ENCODE peak calls at places on chromosomes 13 and 19, in seven cellular contexts. K, B, P, I, M, X and E are unnamed samples.

GRCh38 chr13:97018029-97018819 is 23.9 kb upstream of the OXGR1 start:
- DNase-seq in K (no peak), B (no peak), P (peak), I (no peak), M (peak), X (peak), E (peak)

GRCh38 chr13:108968566-108968965 is 339.2 kb downstream of the MYO16 start:
- DNase-seq in K (no peak), B (no peak), P (no peak), I (no peak), M (no peak), X (no peak), E (no peak)

GRCh38 chr13:110811751-110812110 is 98.2 kb downstream of the ING1 start:
- DNase-seq in K (no peak), B (no peak), P (no peak), I (no peak), M (no peak), X (no peak), E (no peak)

GRCh38 chr13:58619396-58620113 is 988.0 kb downstream of the PCDH17 start:
- DNase-seq in K (no peak), B (no peak), P (peak), I (no peak), M (no peak), X (no peak), E (no peak)

GRCh38 chr13:48334534-48335127 is 31.1 kb downstream of the RB1 start:
- DNase-seq in K (no peak), B (peak), P (peak), I (no peak), M (no peak), X (no peak), E (peak)

GRCh38 chr19:2428756-2429711 is 1.6 kb upstream of the TIMM13 start:
- DNase-seq in K (no peak), B (no peak), P (no peak), I (no peak), M (no peak), X (no peak), E (no peak)

GRCh38 chr19:48274173-48274572 is 4.3 kb downstream of the ZNF114 start:
- DNase-seq in K (no peak), B (no peak), P (no peak), I (no peak), M (no peak), X (no peak), E (no peak)

GRCh38 chr13:70959376-70959775 is 851.1 kb upstream of the KLHL1 start:
- DNase-seq in K (no peak), B (no peak), P (no peak), I (no peak), M (no peak), X (no peak), E (no peak)

GRCh38 chr19:3609779-3610719 is 3.4 kb upstream of the TBXA2R start:
- DNase-seq in K (no peak), B (no peak), P (no peak), I (no peak), M (no peak), X (no peak), E (no peak)

GRCh38 chr13:37918116-37919100 is 48.8 kb upstream of the TRPC4 start:
- DNase-seq in K (no peak), B (no peak), P (no peak), I (no peak), M (no peak), X (no peak), E (no peak)

GRCh38 chr13:45207319-45207718 is 6.5 kb upstream of the KCTD4 start:
- DNase-seq in K (no peak), B (no peak), P (no peak), I (no peak), M (no peak), X (no peak), E (no peak)

GRCh38 chr19:17579523-17580244 is 24.2 kb downstream of the COLGALT1 start:
- DNase-seq in K (no peak), B (no peak), P (no peak), I (no peak), M (no peak), X (peak), E (peak)

GRCh38 chr13:64591981-64592380 is 2638.2 kb downstream of the PCDH9 start:
- DNase-seq in K (no peak), B (no peak), P (no peak), I (no peak), M (no peak), X (no peak), E (no peak)